ENCODE peak calls at places on chromosomes 7 and 10, in ten cellular contexts. A, K, S, R, L, Z, O, H, D and P are unnamed samples.

GRCh38 chr7:77866791-77867190 is 68.2 kb downstream of the PHTF2 start:
- DNase-seq in Z (no peak), L (peak), O (no peak), R (no peak), K (no peak), D (peak), A (peak), S (no peak), H (no peak), P (no peak)

GRCh38 chr10:89414879-89415821 is 782 bp downstream of the IFIT5 start:
- DNase-seq in Z (peak), R (peak), A (peak), H (peak), O (peak), D (peak), L (peak), S (peak), K (peak), P (no peak)

GRCh38 chr10:95315509-95315908 is 24.7 kb upstream of the PDLIM1 start:
- DNase-seq in K (no peak), D (no peak), O (no peak), H (no peak), S (no peak), R (no peak), L (no peak), Z (no peak), A (no peak), P (no peak)

GRCh38 chr7:53984776-53985175 is 557.4 kb upstream of the VSTM2A start:
- DNase-seq in R (no peak), K (no peak), Z (no peak), L (no peak), S (no peak), A (no peak), O (no peak), H (no peak), D (no peak), P (no peak)

GRCh38 chr7:15555385-15555859 is 6.4 kb downstream of the AGMO start:
- DNase-seq in Z (no peak), K (peak), L (peak), H (no peak), D (peak), S (no peak), O (no peak), R (no peak), A (peak), P (no peak)

GRCh38 chr7:13850185-13850752 is 139.2 kb downstream of the ETV1 start:
- DNase-seq in A (peak), O (no peak), L (peak), H (no peak), S (no peak), K (no peak), R (no peak), Z (peak), D (peak), P (peak)

GRCh38 chr7:92251181-92251580 is 5.4 kb downstream of the ANKIB1 start:
- DNase-seq in K (no peak), Z (no peak), H (no peak), A (no peak), L (no peak), R (no peak), D (no peak), S (no peak), O (no peak), P (no peak)

GRCh38 chr7:130401531-130401930 is 21.2 kb downstream of the CPA1 start:
- DNase-seq in R (no peak), D (no peak), S (no peak), L (peak), A (no peak), Z (no peak), O (no peak), H (no peak), K (no peak), P (no peak)

GRCh38 chr7:100520138-100520537 is 18.9 kb upstream of the AGFG2 start:
- DNase-seq in K (no peak), S (no peak), D (no peak), H (no peak), Z (no peak), A (no peak), O (no peak), R (no peak), L (no peak), P (no peak)

GRCh38 chr7:112575864-112576263 is 95.1 kb downstream of the LSMEM1 start:
- DNase-seq in L (no peak), A (no peak), Z (no peak), S (no peak), D (no peak), O (no peak), H (no peak), R (no peak), K (no peak), P (no peak)

GRCh38 chr10:89352039-89352597 is 24.3 kb downstream of the IFIT3 start:
- DNase-seq in K (no peak), S (peak), R (peak), O (peak), D (peak), H (no peak), Z (peak), A (peak), L (peak), P (no peak)

GRCh38 chr7:39958038-39958437 is 8.0 kb downstream of the CDK13 start:
- DNase-seq in K (no peak), H (no peak), Z (no peak), O (no peak), D (no peak), L (no peak), S (no peak), R (no peak), A (no peak), P (no peak)

GRCh38 chr10:133357293-133358151 is at the start of gene FUOM:
- DNase-seq in R (no peak), A (peak), L (peak), S (peak), Z (peak), O (peak), D (peak), K (no peak), H (peak), P (no peak)

GRCh38 chr10:52359466-52359865 is 45.4 kb downstream of the DKK1 start:
- DNase-seq in O (no peak), D (peak), L (no peak), H (no peak), Z (no peak), K (no peak), S (no peak), R (no peak), A (peak), P (no peak)

GRCh38 chr7:151446412-151446811 is 6.5 kb upstream of the CRYGN start:
- DNase-seq in H (no peak), O (no peak), K (no peak), A (no peak), S (no peak), Z (no peak), L (no peak), D (no peak), R (no peak), P (no peak)

GRCh38 chr10:103911021-103911459 is 6.9 kb downstream of the STN1 start:
- DNase-seq in K (no peak), R (no peak), L (no peak), O (no peak), S (no peak), Z (no peak), A (no peak), D (no peak), H (no peak), P (peak)

GRCh38 chr10:109261231-109261630 is 662.1 kb downstream of the XPNPEP1 start:
- DNase-seq in H (no peak), A (no peak), O (no peak), L (no peak), Z (no peak), D (no peak), S (no peak), K (no peak), R (no peak), P (no peak)

GRCh38 chr7:131633342-131633843 is 77.0 kb upstream of the PODXL start:
- DNase-seq in K (no peak), R (no peak), D (peak), H (no peak), S (no peak), L (peak), A (peak), Z (no peak), O (peak), P (no peak)

GRCh38 chr10:61942997-61943457 is 41.5 kb downstream of the ARID5B start:
- DNase-seq in R (no peak), H (no peak), A (peak), O (no peak), Z (no peak), L (peak), S (no peak), D (peak), K (no peak), P (no peak)

GRCh38 chr10:32983333-32983909 is 25.4 kb upstream of the ITGB1 start:
- DNase-seq in A (peak), L (peak), R (no peak), Z (no peak), K (no peak), S (peak), H (no peak), O (no peak), D (peak), P (peak)

GRCh38 chr7:137628211-137628610 is 218.6 kb downstream of the DGKI start:
- DNase-seq in D (no peak), A (peak), H (no peak), K (no peak), L (peak), Z (no peak), R (no peak), O (no peak), S (no peak), P (no peak)

DNA sequence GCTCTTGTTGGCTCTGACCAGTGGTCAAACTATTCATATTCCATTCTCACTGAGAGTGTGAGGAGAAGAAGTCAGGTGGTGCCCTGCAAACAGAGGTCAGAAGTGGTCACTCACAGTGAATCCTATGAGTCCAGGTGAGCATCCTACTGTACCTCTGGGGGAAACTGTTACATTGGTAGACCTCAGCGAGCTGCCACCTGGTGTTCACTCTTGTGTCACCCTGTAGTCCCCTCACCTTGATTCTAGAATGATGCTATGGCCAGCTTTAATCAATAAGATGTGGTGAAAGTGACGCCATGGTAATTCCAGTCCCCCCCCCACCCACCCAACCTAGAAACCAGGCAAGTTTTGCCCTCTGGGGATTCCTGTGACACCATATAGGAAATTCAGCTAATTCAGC is 1.2 kb upstream of the AMPH start:
- DNase-seq in R (no peak), S (no peak), O (no peak), Z (no peak), L (no peak), A (no peak), H (no peak), K (no peak), D (no peak), P (no peak)
- TF ChIP-seq CTCF in R (no peak), S (no peak), O (no peak), Z (no peak), L (no peak), A (no peak), H (no peak), K (no peak), D (peak), P (no peak)

DNA sequence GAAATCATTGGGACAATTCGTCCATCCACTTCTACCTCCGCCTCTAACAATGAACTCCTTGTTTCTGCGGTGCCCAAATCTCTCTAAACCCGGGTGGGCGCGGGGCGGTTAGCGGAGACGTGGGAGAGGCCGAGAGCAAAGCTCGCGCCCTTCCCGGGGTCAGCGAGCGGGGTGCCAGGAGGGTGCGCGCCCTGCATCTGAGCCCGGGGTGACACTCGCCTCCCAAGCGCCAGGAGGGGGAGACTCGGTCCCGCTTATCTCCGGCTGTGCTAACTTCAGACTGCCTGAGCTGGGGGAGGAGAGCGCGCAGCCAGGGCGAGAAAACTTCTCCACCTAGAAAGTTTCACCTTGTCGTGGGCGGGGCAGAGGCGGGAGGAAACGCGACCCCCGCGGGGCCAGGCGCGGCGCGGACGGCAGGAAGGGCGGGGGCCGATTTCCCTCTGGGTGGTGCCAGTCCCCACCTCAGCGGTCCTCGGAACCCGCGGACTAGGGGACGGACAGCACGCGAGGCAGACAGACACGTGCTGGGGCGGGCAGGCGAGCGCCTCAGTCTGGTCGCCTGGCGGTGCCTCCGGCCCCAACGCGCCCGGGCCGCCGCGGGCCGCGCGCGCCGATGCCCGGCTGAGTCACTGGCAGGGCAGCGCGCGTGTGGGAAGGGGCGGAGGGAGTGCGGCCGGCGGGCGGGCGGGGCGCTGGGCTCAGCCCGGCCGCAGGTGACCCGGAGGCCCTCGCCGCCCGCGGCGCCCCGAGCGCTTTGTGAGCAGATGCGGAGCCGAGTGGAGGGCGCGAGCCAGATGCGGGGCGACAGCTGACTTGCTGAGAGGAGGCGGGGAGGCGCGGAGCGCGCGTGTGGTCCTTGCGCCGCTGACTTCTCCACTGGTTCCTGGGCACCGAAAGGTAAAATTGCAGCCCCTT is at the start of gene MET:
- DNase-seq in D (peak), S (peak), K (peak), L (peak), H (peak), A (peak), Z (peak), R (peak), O (peak), P (peak)
- TF ChIP-seq CTCF in D (peak), S (peak), K (peak), L (peak), H (peak), A (peak), Z (peak), R (peak), O (peak), P (peak)

DNA sequence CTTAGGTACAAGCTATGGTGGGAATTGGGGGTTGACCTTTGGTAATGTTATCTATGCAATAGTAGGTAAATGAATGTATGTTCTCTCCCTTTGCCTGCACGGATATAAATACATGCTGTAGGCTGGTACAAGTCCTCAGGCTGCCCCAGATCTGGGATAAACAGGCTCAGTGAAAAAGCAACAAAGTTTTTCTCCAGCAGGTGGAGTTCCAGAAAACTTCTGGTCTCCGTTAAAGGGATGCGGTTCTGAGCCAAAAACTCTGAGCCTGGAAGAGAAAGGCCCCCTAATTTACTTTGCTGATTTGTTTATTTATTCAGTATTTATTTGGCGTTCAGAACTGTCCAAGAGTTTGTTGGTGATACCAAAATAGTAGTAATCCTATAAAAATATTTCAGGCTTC is 204.7 kb downstream of the ADRA2A start:
- DNase-seq in D (no peak), H (no peak), O (no peak), R (no peak), K (peak), L (peak), A (no peak), S (no peak), Z (no peak), P (no peak)
- TF ChIP-seq CTCF in D (no peak), H (peak), O (peak), R (peak), K (peak), L (peak), A (no peak), S (peak), Z (peak), P (no peak)

GRCh38 chr7:17532861-17533404 is 234.5 kb downstream of the AHR start:
- DNase-seq in A (peak), Z (peak), K (no peak), S (no peak), D (peak), L (peak), R (no peak), O (no peak), H (no peak), P (peak)

GRCh38 chr7:17534348-17534747 is 235.9 kb downstream of the AHR start:
- DNase-seq in S (no peak), L (no peak), H (no peak), O (no peak), K (no peak), R (no peak), Z (no peak), A (no peak), D (no peak), P (no peak)

GRCh38 chr7:17530249-17530648 is 231.8 kb downstream of the AHR start:
- DNase-seq in L (peak), Z (no peak), H (no peak), O (no peak), A (peak), D (peak), S (no peak), R (no peak), K (peak), P (no peak)

GRCh38 chr7:17528636-17529035 is 230.2 kb downstream of the AHR start:
- DNase-seq in Z (no peak), D (no peak), O (no peak), A (peak), R (no peak), S (no peak), H (no peak), K (no peak), L (no peak), P (no peak)

DNA sequence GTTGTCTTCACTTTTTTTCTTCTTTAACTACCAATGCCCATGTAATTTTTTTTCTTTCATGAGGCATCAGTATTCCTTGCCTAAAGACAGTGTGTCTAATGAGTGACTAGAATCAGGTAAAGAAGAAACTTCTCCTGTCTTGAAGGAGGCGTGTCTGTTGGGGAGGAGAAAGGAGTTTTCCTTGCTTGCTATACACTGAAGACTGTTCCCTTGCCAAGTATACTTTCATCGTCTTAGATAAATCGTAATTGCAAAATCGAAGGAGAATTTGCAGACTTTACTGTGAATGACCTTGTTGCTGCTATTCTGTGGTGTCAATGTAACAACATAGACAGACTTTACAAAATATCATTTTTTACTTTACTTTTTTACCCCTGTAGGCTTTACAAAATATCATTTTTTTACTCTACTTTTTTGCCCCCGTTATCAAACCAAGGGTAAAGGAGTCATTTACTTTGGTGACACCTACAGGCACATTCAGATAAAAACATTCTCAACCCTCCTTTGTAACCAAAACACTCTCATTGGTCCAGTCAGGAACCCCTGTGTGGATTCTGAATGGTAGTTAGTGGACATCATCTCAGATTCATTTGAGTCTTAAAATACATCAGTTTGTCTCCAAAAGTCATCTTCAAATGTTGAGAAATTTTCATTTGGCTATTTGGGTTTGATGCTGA is 232.4 kb downstream of the AHR start:
- DNase-seq in R (no peak), O (no peak), L (peak), K (peak), S (no peak), D (peak), A (peak), H (no peak), Z (no peak), P (no peak)
- TF ChIP-seq CTCF in R (peak), O (no peak), L (peak), K (peak), S (peak), D (peak), A (peak), H (peak), Z (peak), P (peak)

GRCh38 chr10:68900427-68901105 is 549 bp upstream of the DDX50 start:
- DNase-seq in H (peak), D (peak), L (no peak), R (no peak), A (peak), O (no peak), S (peak), Z (no peak), K (no peak), P (no peak)

GRCh38 chr10:68897336-68897741 is 3.8 kb upstream of the DDX50 start:
- DNase-seq in S (no peak), D (peak), Z (peak), K (peak), O (no peak), H (no peak), L (peak), A (peak), R (peak), P (no peak)

GRCh38 chr10:68899186-68899745 is 1.8 kb upstream of the DDX50 start:
- DNase-seq in O (no peak), L (no peak), R (no peak), D (no peak), S (no peak), K (no peak), H (no peak), A (no peak), Z (no peak), P (no peak)

GRCh38 chr10:68902382-68902781 is 1.3 kb downstream of the DDX50 start:
- DNase-seq in K (no peak), R (no peak), A (no peak), O (no peak), D (no peak), Z (no peak), H (no peak), L (no peak), S (no peak), P (no peak)

DNA sequence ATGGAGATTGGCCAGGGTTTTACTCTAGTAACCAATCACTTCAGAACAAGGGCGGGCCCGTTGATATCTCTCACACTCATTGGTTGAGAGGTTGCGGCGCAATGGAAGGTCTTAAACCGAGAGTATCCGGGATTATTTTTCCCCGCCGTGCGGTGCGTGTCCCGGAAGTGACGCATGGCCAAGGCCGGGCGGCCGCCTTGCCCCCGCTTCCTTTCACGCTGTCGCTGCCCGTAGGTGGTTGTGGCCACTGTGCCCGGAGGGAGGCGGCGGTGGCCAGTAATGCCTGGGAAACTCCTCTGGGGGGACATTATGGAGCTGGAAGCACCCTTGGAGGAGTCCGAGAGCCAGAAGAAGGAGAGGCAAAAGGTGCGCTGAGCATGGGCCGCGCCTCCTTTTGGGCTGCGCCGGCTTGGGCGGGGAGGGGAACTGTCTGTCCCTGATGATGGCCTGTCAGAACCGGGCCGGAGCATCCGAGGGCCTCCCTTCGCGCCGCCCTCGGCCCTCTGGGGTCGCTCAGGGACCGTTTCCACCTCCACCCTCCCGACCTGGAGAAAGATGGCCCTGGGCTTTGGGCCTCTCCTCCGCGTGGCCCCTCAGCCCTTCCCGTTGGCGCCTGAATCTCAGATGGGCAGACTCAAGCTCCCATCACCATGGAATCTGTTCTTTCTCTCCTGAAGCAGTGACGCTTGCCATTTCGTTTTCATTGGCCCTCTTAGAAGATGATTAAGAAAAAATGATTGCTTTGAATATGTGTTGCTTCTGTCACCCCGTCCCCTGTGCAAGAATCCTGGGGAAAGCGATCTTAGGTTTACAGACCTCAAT is at the start of gene DDX50:
- DNase-seq in H (peak), A (peak), O (peak), D (peak), K (peak), R (peak), S (peak), Z (peak), L (peak), P (peak)
- TF ChIP-seq CTCF in H (peak), A (peak), O (peak), D (no peak), K (no peak), R (peak), S (no peak), Z (no peak), L (no peak), P (no peak)